ENCODE peak calls at places on chromosomes 16 and 17, in five cellular contexts. S is body of pancreas, M is GM23248, I is sigmoid colon, X is mammary epithelial cell. A is an unnamed sample.

GRCh38 chr17:72359274-72359673 is 238.5 kb downstream of the SOX9 start:
- DNase-seq in M (peak; percentile 32), I (no peak), S (no peak), X (no peak), A (no peak)

GRCh38 chr17:82238562-82239201 is 9.8 kb downstream of the SLC16A3 start:
- DNase-seq in M (peak; percentile 92), I (peak; percentile 94), X (peak; percentile 90), S (peak; percentile 73), A (peak; percentile 75)

GRCh38 chr16:49799172-49799571 is 56.7 kb downstream of the ZNF423 start:
- DNase-seq in X (no peak), M (no peak), I (no peak), S (no peak), A (no peak)

GRCh38 chr16:4011225-4011939 is 104.9 kb downstream of the ADCY9 start:
- DNase-seq in I (no peak), S (no peak), M (no peak), X (no peak), A (no peak)

GRCh38 chr17:27362503-27362902 is 68.6 kb downstream of the WSB1 start:
- DNase-seq in I (no peak), X (no peak), M (no peak), S (no peak), A (no peak)

GRCh38 chr17:10600551-10600950 is 51.1 kb upstream of the MYH2 start:
- DNase-seq in S (no peak), I (no peak), X (no peak), M (peak; percentile 63), A (no peak)

GRCh38 chr16:25176136-25176535 is 40.6 kb upstream of the AQP8 start:
- DNase-seq in X (no peak), M (no peak), S (no peak), I (no peak), A (no peak)

GRCh38 chr17:71431146-71431545 is 689.7 kb upstream of the SOX9 start:
- DNase-seq in X (no peak), I (no peak), M (no peak), S (no peak), A (no peak)

GRCh38 chr16:68228652-68229051 is 7.3 kb downstream of the ESRP2 start:
- DNase-seq in I (no peak), S (no peak), X (no peak), M (no peak), A (no peak)

GRCh38 chr16:80231118-80231515 is 309.7 kb upstream of the DYNLRB2 start:
- DNase-seq in M (peak; percentile 50), X (peak; percentile 23), S (no peak), I (no peak), A (no peak)

GRCh38 chr17:20216154-20216815 is 207.1 kb downstream of the SPECC1 start:
- DNase-seq in S (no peak), M (no peak), X (no peak), I (no peak), A (no peak)

GRCh38 chr16:29809850-29810698 is 1.9 kb upstream of the PRRT2 start:
- DNase-seq in M (peak; percentile 54), S (no peak), X (no peak), I (no peak), A (no peak)

GRCh38 chr16:87149051-87149450 is 168.1 kb downstream of the C16orf95 start:
- DNase-seq in I (no peak), S (no peak), X (peak; percentile 53), M (peak; percentile 42), A (no peak)

GRCh38 chr17:37024181-37024637 is 75.5 kb downstream of the AATF start:
- DNase-seq in I (no peak), X (no peak), M (no peak), S (no peak), A (no peak)

GRCh38 chr16:10266809-10267208 is 84.6 kb upstream of the GRIN2A start:
- DNase-seq in I (no peak), X (no peak), M (no peak), S (no peak), A (no peak)

GRCh38 chr17:74201250-74201649 is 2.2 kb upstream of the RPL38 start:
- DNase-seq in M (peak; percentile 70), I (peak; percentile 89), S (peak; percentile 58), X (peak; percentile 34), A (peak; percentile 54)

GRCh38 chr17:48555616-48556533 is 11.0 kb upstream of the HOXB2 start:
- DNase-seq in M (peak; percentile 52), X (peak; percentile 47), I (peak; percentile 63), S (no peak), A (no peak)

GRCh38 chr16:27156531-27156930 is 46.8 kb upstream of the KDM8 start:
- DNase-seq in S (no peak), I (no peak), X (no peak), M (no peak), A (no peak)

GRCh38 chr17:3485481-3486068 is 9.8 kb downstream of the ASPA start:
- DNase-seq in X (no peak), M (no peak), S (peak; percentile 62), I (no peak), A (no peak)

GRCh38 chr17:75440738-75441448 is 15.5 kb upstream of the TMEM94 start:
- DNase-seq in S (no peak), M (no peak), I (no peak), X (no peak), A (no peak)

GRCh38 chr17:76241205-76241539 is 879 bp upstream of the RNF157 start:
- DNase-seq in X (no peak), S (no peak), I (peak; percentile 82), M (peak; percentile 40), A (no peak)

GRCh38 chr17:11742891-11743290 is 144.6 kb downstream of the DNAH9 start:
- DNase-seq in X (no peak), I (no peak), M (no peak), S (no peak), A (no peak)

GRCh38 chr16:9102943-9103342 is 11.5 kb downstream of the HAPSTR1 start:
- DNase-seq in I (no peak), M (no peak), S (no peak), X (no peak), A (no peak)

GRCh38 chr16:78443300-78443604 is 343.8 kb downstream of the WWOX start:
- DNase-seq in X (no peak), M (no peak), I (no peak), S (no peak), A (no peak)

GRCh38 chr16:84193480-84193879 is 2.5 kb downstream of the ADAD2 start:
- DNase-seq in M (no peak), I (no peak), X (no peak), S (no peak), A (no peak)

GRCh38 chr17:41772218-41772585 is 14.3 kb downstream of the JUP start:
- DNase-seq in M (no peak), X (peak; percentile 86), S (peak; percentile 80), I (no peak), A (peak; percentile 70)

GRCh38 chr17:7548585-7549400 is at the start of gene TNFSF12:
- DNase-seq in X (no peak), M (peak; percentile 66), S (peak; percentile 67), I (peak; percentile 85), A (no peak)

GRCh38 chr17:7551396-7551795 is 2.5 kb downstream of the TNFSF12 start:
- DNase-seq in M (no peak), X (no peak), I (no peak), S (no peak), A (no peak)

GRCh38 chr17:7550359-7550758 is 1.5 kb downstream of the TNFSF12 start:
- DNase-seq in M (no peak), X (no peak), S (no peak), I (no peak), A (no peak)

GRCh38 chr17:7552621-7553051 is 3.8 kb downstream of the TNFSF12 start:
- DNase-seq in I (no peak), S (peak; percentile 47), X (no peak), M (no peak), A (no peak)

GRCh38 chr17:7549401-7550055 is 670 bp downstream of the TNFSF12 start:
- DNase-seq in M (peak; percentile 52), S (peak; percentile 24), X (no peak), I (peak; percentile 66), A (no peak)
- H3K27ac ChIP-seq in M (no peak overlapping the region), S (peak overlapping the region; percentile 78), X (no peak overlapping the region), I (peak overlapping the region; percentile 92), A (peak overlapping the region; percentile 53)

GRCh38 chr17:56112086-56112485 is 41.2 kb upstream of the ANKFN1 start:
- DNase-seq in X (no peak), M (peak; percentile 82), I (no peak), S (no peak), A (no peak)
- H3K27ac ChIP-seq in X (no peak overlapping the region), M (no peak overlapping the region), I (no peak overlapping the region), S (no peak overlapping the region), A (no peak overlapping the region)

DNA sequence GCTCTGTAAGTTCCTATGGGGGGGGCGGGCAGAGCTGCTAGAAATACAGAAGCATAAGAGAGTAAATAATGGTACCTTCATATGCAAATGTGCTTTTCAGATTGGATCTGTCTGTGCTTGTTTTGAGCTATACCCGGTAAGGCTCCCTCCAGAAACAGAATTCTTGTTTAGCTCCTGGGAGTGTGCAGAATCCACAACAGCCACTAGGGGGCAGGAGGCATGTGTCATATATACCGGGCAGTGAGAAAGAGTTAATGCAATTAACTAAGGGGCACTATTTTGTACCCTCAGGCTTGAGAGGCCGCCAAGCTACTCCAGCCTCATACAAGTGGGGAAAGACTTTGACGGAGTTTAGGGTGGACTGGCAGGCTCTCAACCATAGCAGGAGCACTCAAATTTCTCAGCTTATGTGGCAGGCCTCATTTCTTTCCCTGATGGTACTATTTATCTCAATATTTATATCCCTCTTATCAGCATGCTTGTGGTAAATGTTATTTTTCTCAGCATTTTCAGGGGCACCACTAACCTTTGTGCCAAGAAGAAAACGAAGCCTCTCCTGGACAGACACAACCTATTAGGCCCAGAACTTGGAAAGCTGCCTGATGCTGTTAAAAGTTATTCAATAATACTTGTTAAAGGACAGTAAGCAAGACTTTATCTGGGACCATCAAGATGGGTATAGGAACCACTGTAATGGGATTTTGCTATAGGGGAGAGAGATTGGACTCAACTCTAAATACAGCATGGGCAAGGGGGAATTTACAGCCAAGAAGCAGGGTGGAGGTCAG is 10.7 kb upstream of the CENPV start:
- DNase-seq in X (peak; percentile 55), S (peak; percentile 69), M (peak; percentile 69), I (peak; percentile 79), A (peak; percentile 64)
- H3K27ac ChIP-seq in X (no peak overlapping the region), S (no peak overlapping the region), M (no peak overlapping the region), I (no peak overlapping the region), A (no peak overlapping the region)

GRCh38 chr16:566475-567361 is at the start of gene NHLRC4:
- DNase-seq in X (no peak), S (peak; percentile 42), M (peak; percentile 63), I (peak; percentile 90), A (peak; percentile 32)

GRCh38 chr16:567362-568256 is 804 bp downstream of the NHLRC4 start:
- DNase-seq in S (no peak), X (no peak), M (no peak), I (no peak), A (no peak)

GRCh38 chr16:569445-570254 is at the start of gene PIGQ:
- DNase-seq in M (peak; percentile 82), I (peak; percentile 84), X (peak; percentile 55), S (peak; percentile 74), A (peak; percentile 67)

GRCh38 chr16:565420-566330 is 1.1 kb upstream of the NHLRC4 start:
- DNase-seq in I (no peak), M (no peak), S (no peak), X (no peak), A (no peak)

GRCh38 chr16:568401-569258 is 1.1 kb upstream of the PIGQ start:
- DNase-seq in M (no peak), I (no peak), S (no peak), X (no peak), A (no peak)
- H3K27ac ChIP-seq in M (no peak overlapping the region), I (peak overlapping the region; percentile 83), S (no peak overlapping the region), X (no peak overlapping the region), A (peak overlapping the region; percentile 90)

GRCh38 chr16:71885261-71885650 is 1.3 kb upstream of the ZNF821 start:
- DNase-seq in S (no peak), I (no peak), X (no peak), M (peak; percentile 18), A (no peak)
- H3K27ac ChIP-seq in S (no peak overlapping the region), I (no peak overlapping the region), X (no peak overlapping the region), M (no peak overlapping the region), A (no peak overlapping the region)